ENCODE peak calls at places on chromosomes 13 and 19, in six cellular contexts. W is GM12878, P is HCT116, L is K562, G is SK-N-SH, D is HepG2. S is an unnamed sample.

GRCh38 chr19:46015961-46016425 is 6.9 kb downstream of the PGLYRP1 start:
- DNase-seq in P (no peak), G (peak), D (no peak), L (no peak), W (no peak), S (no peak)

GRCh38 chr19:32330149-32330548 is 15.3 kb upstream of the ZNF507 start:
- DNase-seq in D (no peak), W (no peak), P (no peak), L (no peak), G (no peak), S (no peak)

GRCh38 chr19:903266-903797 is 9.7 kb downstream of the R3HDM4 start:
- DNase-seq in P (no peak), G (peak), L (no peak), D (no peak), W (no peak), S (no peak)

GRCh38 chr13:21475115-21475514 is 16.0 kb upstream of the ZDHHC20 start:
- DNase-seq in D (no peak), G (no peak), W (no peak), L (no peak), P (no peak), S (no peak)

GRCh38 chr19:30173593-30174356 is 198.4 kb upstream of the ZNF536 start:
- DNase-seq in G (no peak), L (no peak), D (no peak), P (no peak), W (no peak), S (no peak)

GRCh38 chr13:50376895-50377575 is 361.8 kb downstream of the KCNRG start:
- DNase-seq in D (peak), W (no peak), L (no peak), G (no peak), P (no peak), S (peak)

GRCh38 chr13:75217949-75218348 is 264.0 kb downstream of the TBC1D4 start:
- DNase-seq in P (no peak), D (no peak), G (no peak), L (no peak), W (no peak), S (peak)

GRCh38 chr19:41299755-41300089 is 10.2 kb upstream of the CCDC97 start:
- DNase-seq in W (no peak), G (no peak), P (no peak), L (no peak), D (no peak), S (no peak)

GRCh38 chr13:51579676-51580075 is 4.6 kb upstream of the WDFY2 start:
- DNase-seq in P (no peak), L (no peak), W (no peak), G (no peak), D (peak), S (no peak)

GRCh38 chr13:93652942-93653341 is 426.3 kb downstream of the GPC6 start:
- DNase-seq in P (no peak), G (no peak), D (no peak), L (no peak), W (no peak), S (no peak)

GRCh38 chr19:40813182-40813581 is 14.2 kb downstream of the EGLN2 start:
- DNase-seq in L (peak), D (no peak), W (no peak), G (no peak), P (no peak), S (no peak)

GRCh38 chr13:19181021-19181620 is 503 bp downstream of the TUBA3C start:
- DNase-seq in G (no peak), W (no peak), L (no peak), P (no peak), D (no peak), S (no peak)

GRCh38 chr19:3450796-3451411 is 29.4 kb downstream of the SMIM24 start:
- DNase-seq in P (no peak), D (peak), W (no peak), L (no peak), G (no peak), S (no peak)

GRCh38 chr13:74816737-74817136 is 665.2 kb downstream of the TBC1D4 start:
- DNase-seq in P (no peak), W (no peak), D (no peak), G (no peak), L (no peak), S (no peak)

GRCh38 chr19:49168421-49168820 is 10.8 kb downstream of the TRPM4 start:
- DNase-seq in W (no peak), D (no peak), P (no peak), G (no peak), L (peak), S (no peak)

GRCh38 chr19:56837492-56837891 is 3.0 kb downstream of the PEG3 start:
- DNase-seq in W (no peak), D (peak), P (no peak), G (peak), L (no peak), S (no peak)

GRCh38 chr13:107284168-107284567 is 716.2 kb upstream of the ARGLU1 start:
- DNase-seq in P (no peak), G (no peak), D (no peak), W (no peak), L (no peak), S (no peak)

GRCh38 chr13:73715114-73715909 is 418.9 kb downstream of the KLF12 start:
- DNase-seq in W (peak), L (no peak), D (no peak), P (no peak), G (no peak), S (peak)

GRCh38 chr19:11064831-11065303 is 24.4 kb upstream of the LDLR start:
- DNase-seq in D (no peak), G (no peak), W (no peak), L (peak), P (no peak), S (no peak)

GRCh38 chr13:79782541-79783216 is 301.7 kb downstream of the NDFIP2 start:
- DNase-seq in D (peak), G (peak), P (no peak), W (no peak), L (no peak), S (no peak)

GRCh38 chr19:55160128-55160985 is 2.8 kb upstream of the TNNI3 start:
- DNase-seq in W (peak), L (peak), P (peak), D (peak), G (peak), S (peak)

GRCh38 chr13:112968380-112968909 is 569 bp upstream of the MCF2L start:
- DNase-seq in P (no peak), L (no peak), D (no peak), W (no peak), G (peak), S (peak)

GRCh38 chr13:48292650-48293049 is 10.9 kb upstream of the RB1 start:
- DNase-seq in P (no peak), G (no peak), D (peak), L (no peak), W (no peak), S (no peak)

GRCh38 chr19:6660930-6661329 is 9.0 kb downstream of the TNFSF14 start:
- DNase-seq in L (no peak), P (no peak), W (no peak), D (no peak), G (no peak), S (no peak)

GRCh38 chr13:94120878-94121277 is 358.6 kb downstream of the DCT start:
- DNase-seq in L (no peak), D (no peak), W (no peak), P (no peak), G (no peak), S (no peak)

GRCh38 chr19:1516395-1516753 is 3.6 kb upstream of the ADAMTSL5 start:
- DNase-seq in G (no peak), W (no peak), D (peak), P (no peak), L (peak), S (no peak)

GRCh38 chr13:33953781-33954180 is 135.8 kb downstream of the RFC3 start:
- DNase-seq in G (no peak), P (no peak), L (no peak), D (no peak), W (no peak), S (no peak)

GRCh38 chr19:45681391-45682015 is 10.2 kb downstream of the SNRPD2 start:
- DNase-seq in P (peak), W (no peak), L (peak), D (peak), G (peak), S (peak)

GRCh38 chr13:110113284-110113764 is 193.6 kb downstream of the COL4A1 start:
- DNase-seq in W (no peak), L (no peak), P (no peak), G (no peak), D (no peak), S (no peak)

GRCh38 chr19:31348416-31349159 is 648 bp downstream of the TSHZ3 start:
- DNase-seq in L (no peak), P (no peak), W (no peak), G (peak), D (no peak), S (no peak)

GRCh38 chr19:33246729-33247440 is 21.2 kb upstream of the SLC7A10 start:
- DNase-seq in P (no peak), D (no peak), L (no peak), W (no peak), G (peak), S (no peak)

GRCh38 chr13:114269281-114269770 is 12.1 kb upstream of the UPF3A start:
- DNase-seq in L (no peak), G (no peak), W (no peak), D (no peak), P (no peak), S (no peak)

GRCh38 chr13:93771229-93771628 is 544.6 kb downstream of the GPC6 start:
- DNase-seq in G (no peak), W (no peak), L (no peak), D (no peak), P (no peak), S (no peak)

GRCh38 chr13:19959141-19959830 is 759 bp downstream of the ZMYM2 start:
- DNase-seq in P (peak), G (peak), D (peak), L (peak), W (no peak), S (peak)

GRCh38 chr19:15125232-15126067 is 18.2 kb downstream of the SYDE1 start:
- DNase-seq in G (peak), D (peak), L (peak), W (peak), P (peak), S (peak)

GRCh38 chr19:11400695-11401291 is 16.7 kb upstream of the EPOR start:
- DNase-seq in P (no peak), W (no peak), D (no peak), G (peak), L (peak), S (no peak)

GRCh38 chr13:40103864-40104263 is 448.4 kb downstream of the COG6 start:
- DNase-seq in P (no peak), D (no peak), W (no peak), G (no peak), L (no peak), S (no peak)

GRCh38 chr13:40101708-40102359 is 446.4 kb downstream of the COG6 start:
- DNase-seq in W (peak), D (no peak), L (no peak), P (no peak), G (no peak), S (no peak)

GRCh38 chr13:40102360-40102727 is 446.9 kb downstream of the COG6 start:
- DNase-seq in D (no peak), W (no peak), G (no peak), P (no peak), L (no peak), S (no peak)

DNA sequence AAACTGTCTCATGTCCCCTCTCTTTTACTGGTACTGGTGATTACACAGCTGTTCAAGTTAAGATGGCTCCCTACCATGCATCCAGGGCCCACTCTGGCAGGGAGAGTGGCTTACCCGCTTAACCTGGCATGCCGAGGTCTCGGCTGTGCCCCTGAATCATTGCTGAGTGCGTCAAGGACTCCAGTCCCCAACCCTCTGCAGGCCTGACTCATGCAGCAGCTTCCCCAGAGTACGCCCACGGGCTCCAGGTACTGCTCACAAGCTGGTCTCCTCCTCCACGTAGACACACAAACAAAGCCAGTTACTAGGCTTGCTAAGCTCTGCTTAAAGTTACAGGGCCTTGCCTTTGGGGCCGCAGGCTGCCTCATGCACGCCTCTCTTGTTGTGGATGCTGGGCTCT is 447.4 kb downstream of the COG6 start:
- DNase-seq in D (peak), G (no peak), P (peak), L (no peak), W (no peak), S (peak)
- TF ChIP-seq JUND in D (no peak), G (no peak), P (no peak), L (no peak), W (no peak), S (no peak)

DNA sequence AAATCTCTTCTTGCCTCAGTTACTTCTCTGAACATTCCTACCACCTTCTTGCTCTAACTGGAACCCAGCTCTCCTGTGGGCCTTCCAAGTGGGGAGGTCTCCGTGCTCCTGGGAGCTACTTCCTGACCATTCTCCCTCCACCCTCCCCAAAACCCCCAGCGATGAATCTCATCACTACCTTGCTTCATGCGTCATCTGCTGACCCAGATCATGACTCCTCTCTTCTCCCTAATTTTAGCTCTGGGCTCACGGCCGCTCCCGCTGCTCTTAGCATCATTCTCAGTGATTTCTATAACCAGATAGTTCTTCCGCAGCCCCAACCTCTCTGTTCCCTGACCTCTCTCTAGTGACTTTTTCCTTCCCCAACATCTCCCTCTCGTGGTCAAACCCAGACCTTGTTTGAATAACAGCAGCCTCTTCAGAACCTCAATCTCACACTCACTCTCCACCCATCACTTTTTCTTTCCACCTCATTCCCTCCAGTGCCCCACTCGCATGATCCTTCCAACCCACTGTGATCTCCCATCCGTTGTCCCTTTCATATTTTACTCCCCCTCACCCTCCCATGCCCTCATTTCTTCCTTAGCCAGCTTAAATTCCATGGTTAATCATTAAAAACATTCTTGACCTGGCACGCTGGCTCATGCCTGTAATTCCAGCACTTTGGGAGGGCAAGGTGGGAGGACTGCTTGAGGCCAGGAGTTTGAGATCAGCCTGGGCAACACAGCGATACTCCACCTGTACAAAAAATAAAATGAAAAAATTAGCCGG is 21.8 kb downstream of the MRPS12 start:
- DNase-seq in L (no peak), P (no peak), W (no peak), G (no peak), D (peak), S (peak)
- TF ChIP-seq JUND in L (no peak), P (no peak), W (no peak), G (no peak), D (no peak), S (no peak)

DNA sequence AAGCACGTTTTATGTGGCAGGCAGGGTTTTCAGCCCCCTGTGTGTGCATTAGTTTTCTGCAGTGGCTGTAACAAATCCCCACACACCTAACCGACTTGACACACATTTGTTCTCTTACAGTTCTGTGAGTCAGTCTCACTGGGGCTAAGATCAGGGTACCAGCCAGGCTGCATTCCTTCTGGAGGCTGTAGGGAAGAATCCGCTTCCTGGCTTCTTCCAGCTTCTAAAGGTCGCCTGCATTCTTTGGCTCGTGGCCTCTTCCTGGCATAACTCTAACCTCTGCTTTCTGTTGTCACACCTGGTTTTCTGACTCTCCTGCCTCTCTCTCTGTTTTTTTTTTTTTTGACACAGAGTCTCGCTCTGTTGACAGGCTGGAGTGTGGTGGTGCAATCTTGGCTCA is 6.4 kb downstream of the ELSPBP1 start:
- DNase-seq in P (no peak), D (no peak), W (no peak), G (no peak), L (no peak), S (peak)
- TF ChIP-seq JUND in P (no peak), D (no peak), W (no peak), G (no peak), L (no peak), S (no peak)

DNA sequence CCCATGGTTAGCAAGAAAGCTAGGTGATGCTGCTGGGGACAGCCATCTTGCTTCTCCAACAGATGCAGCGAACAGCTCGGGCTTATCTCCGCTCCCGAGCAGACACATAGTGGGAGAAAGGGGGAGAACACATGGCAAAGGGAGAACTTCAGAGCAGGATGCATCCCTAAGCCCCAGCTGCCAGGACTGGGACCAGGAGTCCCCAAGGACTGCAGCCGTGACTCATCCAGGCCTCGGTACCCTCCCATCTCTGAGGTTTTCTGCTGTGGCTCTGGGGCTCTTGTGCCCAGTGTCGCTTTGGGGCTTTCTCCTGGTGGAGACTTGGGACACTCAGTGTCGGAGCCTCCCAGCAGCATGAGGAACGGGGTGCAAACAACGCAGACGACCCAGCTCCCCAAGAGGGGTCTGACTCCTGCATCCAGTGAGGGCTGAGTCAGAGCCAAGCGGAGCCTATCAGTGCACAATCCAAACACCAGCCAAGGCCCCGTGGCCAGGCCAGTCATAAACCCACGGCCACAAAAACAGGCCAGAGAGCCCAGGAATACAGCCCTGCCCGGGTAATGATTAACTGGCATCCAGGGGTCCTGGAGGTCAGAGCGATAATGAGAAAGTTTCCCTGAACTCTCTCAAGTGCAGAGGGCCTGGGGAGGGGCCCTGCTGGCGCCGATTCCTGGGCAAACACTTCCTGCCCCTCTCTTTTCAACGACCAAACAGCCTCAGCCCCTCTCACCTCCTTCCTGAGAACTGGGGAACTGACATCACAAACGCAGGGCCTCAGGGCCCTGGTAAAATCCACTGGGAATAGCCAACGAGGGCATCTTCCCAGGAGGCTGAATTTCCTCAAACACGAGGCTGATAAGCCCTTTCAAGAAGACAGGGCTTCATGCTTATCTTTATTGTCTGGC is 202.9 kb downstream of the USP12 start:
- DNase-seq in P (no peak), W (no peak), L (no peak), D (peak), G (no peak), S (no peak)
- TF ChIP-seq JUND in P (no peak), W (no peak), L (no peak), D (no peak), G (no peak), S (no peak)

DNA sequence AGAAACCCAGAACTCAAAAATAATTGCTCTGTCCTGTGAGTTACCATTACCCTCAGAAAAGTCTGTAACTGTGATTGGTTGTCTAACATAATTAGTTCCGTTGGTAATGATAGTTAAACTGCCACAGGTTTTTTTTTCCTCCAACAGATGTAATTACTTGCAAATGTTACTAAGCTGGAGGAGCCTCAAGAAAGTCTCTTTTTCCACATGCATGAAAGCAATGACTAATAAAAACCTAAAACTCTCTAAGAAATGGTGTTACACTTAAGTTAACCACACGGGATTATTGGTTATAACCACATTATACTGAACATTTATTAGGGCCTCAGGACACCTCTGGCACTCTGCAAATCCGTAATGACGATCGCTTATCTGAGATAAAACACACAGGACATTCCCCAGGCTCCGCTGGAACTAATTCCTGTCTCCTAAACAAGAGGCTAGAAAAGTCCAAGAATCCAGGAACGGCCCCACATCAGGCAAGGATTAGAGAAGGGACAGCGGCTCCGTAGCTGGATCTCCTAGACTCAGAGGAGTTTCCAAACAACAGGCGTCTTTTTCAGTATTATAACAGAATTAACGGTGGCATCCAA is 753 bp downstream of the ZNF235 start:
- DNase-seq in P (no peak), G (peak), L (peak), D (no peak), W (no peak), S (peak)
- TF ChIP-seq JUND in P (no peak), G (no peak), L (no peak), D (no peak), W (no peak), S (no peak)

GRCh38 chr13:27638521-27638920 is 16.8 kb downstream of the POLR1D start:
- DNase-seq in W (no peak), P (no peak), D (no peak), G (no peak), L (no peak), S (no peak)
- TF ChIP-seq JUND in W (no peak), P (no peak), D (no peak), G (no peak), L (no peak), S (no peak)